ENCODE peak calls at places on chromosomes 1 and 21, in five cellular contexts. A is hepatocyte, U is brain microvascular endothelial cell, H is fibroblast of lung, M is suprapubic skin. F is an unnamed sample.

GRCh38 chr21:29072873-29073221 is 601 bp downstream of the CCT8 start:
- DNase-seq in A (peak), U (peak), H (peak), M (no peak), F (no peak)

GRCh38 chr1:214349781-214350180 is 68.8 kb downstream of the SMYD2 start:
- DNase-seq in A (no peak), U (no peak), H (no peak), M (no peak), F (no peak)

GRCh38 chr21:45892156-45892919 is 89.2 kb upstream of the COL6A1 start:
- DNase-seq in A (no peak), U (no peak), H (no peak), M (no peak), F (no peak)

GRCh38 chr1:36089393-36090121 is 865 bp downstream of the ADPRS start:
- DNase-seq in A (peak), U (peak), H (peak), M (no peak), F (peak)

GRCh38 chr1:58293388-58293787 is 253.1 kb downstream of the OMA1 start:
- DNase-seq in A (no peak), U (no peak), H (no peak), M (no peak), F (no peak)

GRCh38 chr1:93681549-93682412 is at the start of gene BCAR3:
- DNase-seq in A (peak), U (peak), H (peak), M (no peak), F (peak)

GRCh38 chr1:36557041-36558000 is 74.6 kb upstream of the CSF3R start:
- DNase-seq in A (no peak), U (no peak), H (no peak), M (peak), F (peak)

GRCh38 chr1:214506972-214507431 is 44.4 kb downstream of the PTPN14 start:
- DNase-seq in A (peak), U (no peak), H (no peak), M (no peak), F (no peak)

GRCh38 chr1:48105167-48105566 is 108.0 kb upstream of the TRABD2B start:
- DNase-seq in A (no peak), U (no peak), H (no peak), M (no peak), F (no peak)
- TF ChIP-seq CTCF in A (peak), U (peak), H (peak), M (no peak), F (no peak)

GRCh38 chr1:66556161-66556611 is 22.2 kb downstream of the SGIP1 start:
- DNase-seq in A (no peak), U (no peak), H (no peak), M (no peak), F (no peak)
- H3K27ac ChIP-seq in A (no peak), U (no peak), H (no peak), M (no peak), F (no peak)

GRCh38 chr1:166811691-166812090 is 27.6 kb upstream of the POGK start:
- DNase-seq in A (no peak), U (peak), H (no peak), M (no peak), F (no peak)

GRCh38 chr1:166814611-166815010 is 24.7 kb upstream of the POGK start:
- DNase-seq in A (peak), U (peak), H (no peak), M (no peak), F (no peak)

GRCh38 chr1:166808959-166809358 is 30.3 kb upstream of the POGK start:
- DNase-seq in A (no peak), U (no peak), H (no peak), M (no peak), F (no peak)

GRCh38 chr1:166813508-166814223 is 25.6 kb upstream of the POGK start:
- DNase-seq in A (no peak), U (no peak), H (no peak), M (no peak), F (no peak)
- TF ChIP-seq CTCF in A (no peak), U (no peak), H (no peak), M (no peak), F (no peak)

DNA sequence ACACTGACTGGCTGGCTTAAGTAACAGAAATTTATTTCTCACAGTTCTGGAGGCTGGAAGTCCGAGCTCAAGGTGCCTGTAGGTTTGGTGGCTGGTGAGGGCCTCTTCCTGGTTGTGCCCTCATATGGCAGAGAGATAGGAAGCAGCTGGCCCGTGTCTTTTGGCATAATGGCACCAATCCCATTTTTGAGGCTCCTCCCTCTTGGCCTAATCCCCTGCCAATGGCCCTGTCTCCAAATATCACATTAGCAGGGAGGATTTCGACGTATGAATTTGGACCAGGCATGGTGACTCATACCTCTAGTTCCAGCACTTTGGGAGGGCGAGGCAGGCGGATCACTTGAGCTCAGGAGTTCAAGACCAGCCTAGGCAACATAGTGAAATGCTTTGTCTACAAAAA is 37.4 kb downstream of the AGPAT3 start:
- DNase-seq in A (no peak), U (no peak), H (peak), M (peak), F (no peak)
- H3K27ac ChIP-seq in A (no peak), U (no peak), H (no peak), M (no peak), F (no peak)

DNA sequence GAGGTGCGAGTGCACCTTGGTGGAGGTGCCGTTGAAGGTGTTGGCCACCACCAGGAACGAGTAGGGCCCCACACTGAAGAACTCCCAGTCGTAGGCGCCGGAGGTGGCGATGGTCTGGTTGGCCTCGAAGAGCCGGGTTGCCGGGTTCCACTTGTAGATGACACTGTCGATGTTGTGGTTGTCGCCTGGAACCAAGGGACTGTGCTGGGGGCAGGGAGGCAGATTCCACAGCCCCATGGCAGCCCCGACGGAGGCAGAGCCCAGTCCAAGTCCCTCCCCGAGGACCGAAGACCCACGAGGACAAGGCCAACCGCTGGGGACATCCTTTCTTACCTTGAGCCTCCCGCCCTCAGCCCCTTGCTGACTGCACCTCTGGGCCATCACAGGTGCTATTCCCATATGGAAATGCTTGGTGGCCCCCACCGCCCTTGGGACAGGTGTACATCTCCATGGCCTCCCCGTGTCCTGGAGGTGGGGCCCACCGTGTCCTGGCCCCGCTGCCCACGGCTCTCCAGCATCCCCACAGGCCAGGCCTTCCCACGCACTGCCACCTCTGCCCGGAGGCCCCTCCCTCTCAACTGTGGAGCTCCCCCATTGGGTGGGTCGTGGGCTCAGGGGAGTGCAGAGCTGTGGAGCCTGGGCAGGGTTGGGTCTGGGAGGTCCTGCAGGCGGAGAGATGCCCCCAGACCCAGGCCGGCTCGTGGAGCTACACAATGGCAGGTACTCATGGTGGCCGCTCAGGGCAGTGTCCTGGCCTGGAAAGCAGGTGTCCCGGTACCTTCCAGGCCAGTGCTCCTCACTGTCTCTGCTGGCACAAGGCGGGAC is 17.9 kb downstream of the KRTAP10-1 start:
- DNase-seq in A (no peak), U (no peak), H (no peak), M (peak), F (no peak)
- TF ChIP-seq CTCF in A (no peak), U (no peak), H (no peak), M (no peak), F (no peak)

F was measured in testis.